ENCODE peak calls at places on chromosomes 7 and 10, in six cellular contexts. Y is gastrocnemius medialis, F is NCI-H1105, J is NCI-H1048, B is epithelial cell of proximal tubule, V is T follicular helper cell. M is an unnamed sample.

GRCh38 chr7:92880212-92881090 is 44.1 kb upstream of the CDK6 start:
- DNase-seq in Y (no peak), F (no peak), J (no peak), B (no peak), V (no peak), M (no peak)

GRCh38 chr10:126014309-126014708 is 117.9 kb downstream of the FANK1 start:
- DNase-seq in Y (no peak), F (no peak), J (no peak), B (no peak), V (no peak), M (peak)

GRCh38 chr7:110877086-110877485 is 213.8 kb upstream of the LRRN3 start:
- DNase-seq in Y (no peak), F (no peak), J (no peak), B (no peak), V (no peak), M (no peak)

GRCh38 chr10:89159761-89160160 is 47.4 kb downstream of the CH25H start:
- DNase-seq in Y (no peak), F (no peak), J (no peak), B (no peak), V (no peak), M (no peak)

GRCh38 chr7:29091722-29092121 is 54.6 kb downstream of the CPVL start:
- DNase-seq in Y (no peak), F (no peak), J (no peak), B (no peak), V (no peak), M (no peak)

GRCh38 chr10:15472008-15472407 is 100.9 kb upstream of the FAM171A1 start:
- DNase-seq in Y (no peak), F (no peak), J (no peak), B (no peak), V (no peak), M (no peak)

GRCh38 chr10:61836233-61836887 is 65.1 kb upstream of the ARID5B start:
- DNase-seq in Y (no peak), F (no peak), J (peak), B (no peak), V (no peak), M (no peak)

GRCh38 chr7:8434290-8435002 is 1.0 kb downstream of the NXPH1 start:
- DNase-seq in Y (no peak), F (no peak), J (no peak), B (no peak), V (no peak), M (no peak)

GRCh38 chr7:101772508-101773306 is 44.7 kb upstream of the CUX1 start:
- DNase-seq in Y (no peak), F (no peak), J (no peak), B (no peak), V (no peak), M (no peak)

GRCh38 chr7:79709574-79710409 is 256.3 kb upstream of the MAGI2 start:
- DNase-seq in Y (no peak), F (peak), J (no peak), B (no peak), V (no peak), M (no peak)

GRCh38 chr7:151114151-151115090 is 28.1 kb downstream of the AGAP3 start:
- DNase-seq in Y (no peak), F (no peak), J (no peak), B (no peak), V (no peak), M (no peak)

GRCh38 chr7:153017197-153017596 is 257.6 kb downstream of the ACTR3B start:
- DNase-seq in Y (no peak), F (no peak), J (no peak), B (no peak), V (no peak), M (no peak)

GRCh38 chr7:151429555-151430331 is 10.2 kb downstream of the CRYGN start:
- DNase-seq in Y (no peak), F (no peak), J (no peak), B (no peak), V (peak), M (no peak)

GRCh38 chr10:10032991-10033390 is 984.7 kb upstream of the CELF2 start:
- DNase-seq in Y (no peak), F (no peak), J (no peak), B (no peak), V (no peak), M (no peak)

GRCh38 chr10:20713420-20713819 is 183.7 kb downstream of the NEBL start:
- DNase-seq in Y (no peak), F (no peak), J (no peak), B (no peak), V (no peak), M (no peak)

GRCh38 chr7:41238851-41239331 is 464.0 kb downstream of the INHBA start:
- DNase-seq in Y (no peak), F (no peak), J (no peak), B (peak), V (no peak), M (peak)

GRCh38 chr10:235921-236320 is 100.7 kb downstream of the ZMYND11 start:
- DNase-seq in Y (no peak), F (no peak), J (no peak), B (no peak), V (no peak), M (no peak)

GRCh38 chr7:11434371-11434770 is 397.6 kb downstream of the THSD7A start:
- DNase-seq in Y (no peak), F (no peak), J (no peak), B (no peak), V (no peak), M (no peak)

GRCh38 chr10:104472505-104472904 is 118.9 kb downstream of the CFAP58 start:
- DNase-seq in Y (no peak), F (no peak), J (no peak), B (no peak), V (no peak), M (no peak)

GRCh38 chr10:69786791-69787190 is 14.9 kb upstream of the COL13A1 start:
- DNase-seq in Y (no peak), F (no peak), J (no peak), B (no peak), V (no peak), M (no peak)

GRCh38 chr7:151550601-151551286 is 31.0 kb upstream of the RHEB start:
- DNase-seq in Y (no peak), F (no peak), J (no peak), B (peak), V (no peak), M (no peak)

GRCh38 chr10:9285698-9286097 is 1231.2 kb downstream of the GATA3 start:
- DNase-seq in Y (no peak), F (no peak), J (no peak), B (no peak), V (no peak), M (no peak)

GRCh38 chr10:97013983-97014382 is 171.8 kb downstream of the SLIT1 start:
- DNase-seq in Y (no peak), F (no peak), J (no peak), B (no peak), V (no peak), M (no peak)

GRCh38 chr10:11299125-11299524 is 281.5 kb downstream of the CELF2 start:
- DNase-seq in Y (no peak), F (no peak), J (no peak), B (no peak), V (no peak), M (no peak)

GRCh38 chr7:5419523-5420107 is 4.0 kb downstream of the TNRC18 start:
- DNase-seq in Y (peak), F (no peak), J (peak), B (no peak), V (no peak), M (no peak)

GRCh38 chr10:90859321-90859751 is 1.5 kb upstream of the HTR7 start:
- DNase-seq in Y (no peak), F (no peak), J (no peak), B (no peak), V (no peak), M (peak)

GRCh38 chr7:16462618-16463017 is 2.9 kb downstream of the SOSTDC1 start:
- DNase-seq in Y (no peak), F (no peak), J (no peak), B (no peak), V (no peak), M (no peak)

GRCh38 chr10:63631971-63632370 is 110.8 kb downstream of the REEP3 start:
- DNase-seq in Y (no peak), F (no peak), J (no peak), B (no peak), V (no peak), M (no peak)

GRCh38 chr7:11343818-11344413 is 370.2 kb downstream of the PHF14 start:
- DNase-seq in Y (no peak), F (peak), J (peak), B (no peak), V (no peak), M (peak)

GRCh38 chr7:150665075-150665794 is 20.3 kb upstream of the GIMAP2 start:
- DNase-seq in Y (no peak), F (no peak), J (no peak), B (no peak), V (peak), M (no peak)

GRCh38 chr10:108384378-108384777 is 1219.9 kb upstream of the SORCS1 start:
- DNase-seq in Y (no peak), F (no peak), J (no peak), B (no peak), V (no peak), M (no peak)

M was measured in HS-5.